ENCODE peak calls at places on chromosomes 4 and X, in ten cellular contexts. M is adrenal gland; G is stimulated activated CD8-positive, alpha-beta memory T cell treated with anti-CD3 and anti-CD28 coated beads, Interleukin-2, amount 100 ng/mL, for 48 hours; X is breast epithelium; Q is endodermal cell; Z is GDM1; K is left colon; B is A549; V is psoas muscle; R is neural crest cell. E is an unnamed sample.

GRCh38 chrX:39907964-39908616 is 189.7 kb downstream of the BCOR start:
- DNase-seq in Q (peak; percentile 82), V (peak; percentile 84), G (peak; percentile 28), M (peak; percentile 81), K (no peak), X (no peak), B (peak; percentile 87), Z (no peak), R (no peak), E (no peak)

GRCh38 chr4:80311130-80311529 is 24.4 kb upstream of the CFAP299 start:
- DNase-seq in X (no peak), B (no peak), Z (no peak), R (no peak), M (no peak), V (no peak), G (no peak), Q (no peak), K (no peak), E (no peak)

GRCh38 chrX:40931921-40932320 is 153.3 kb upstream of the USP9X start:
- DNase-seq in Z (no peak), K (no peak), X (no peak), B (no peak), G (no peak), R (no peak), V (no peak), Q (no peak), M (peak; percentile 32), E (no peak)

GRCh38 chr4:6701371-6701770 is 7.7 kb downstream of the S100P start:
- DNase-seq in G (no peak), Q (peak; percentile 91), B (no peak), K (peak; percentile 14), V (no peak), M (no peak), X (no peak), Z (no peak), R (no peak), E (no peak)

GRCh38 chr4:75549019-75549418 is 6.8 kb upstream of the ODAPH start:
- DNase-seq in X (no peak), Q (no peak), G (no peak), R (no peak), Z (no peak), K (no peak), M (no peak), V (no peak), B (no peak), E (no peak)

GRCh38 chr4:107183155-107183774 is 147.2 kb upstream of the DKK2 start:
- DNase-seq in Q (peak; percentile 57), R (peak; percentile 30), G (no peak), K (no peak), Z (no peak), M (peak; percentile 40), V (no peak), B (peak; percentile 2), X (no peak), E (no peak)

GRCh38 chr4:94452476-94453300 is 946 bp downstream of the PDLIM5 start:
- DNase-seq in B (peak; percentile 17), V (peak; percentile 93), M (peak; percentile 85), R (peak; percentile 40), Q (peak; percentile 89), K (peak; percentile 95), X (peak; percentile 88), G (no peak), Z (no peak), E (peak; percentile 27)

GRCh38 chr4:152634110-152634760 is 45.6 kb downstream of the TMEM154 start:
- DNase-seq in Q (no peak), Z (no peak), G (no peak), K (no peak), X (no peak), M (no peak), V (no peak), R (no peak), B (no peak), E (no peak)

GRCh38 chr4:74433043-74433442 is 11.9 kb upstream of the AREG start:
- DNase-seq in R (no peak), V (no peak), Q (no peak), M (no peak), Z (no peak), K (no peak), B (no peak), G (no peak), X (no peak), E (no peak)

GRCh38 chr4:5045099-5045498 is 6.2 kb upstream of the STK32B start:
- DNase-seq in R (no peak), X (no peak), Q (no peak), B (no peak), M (peak; percentile 44), Z (peak; percentile 88), V (no peak), K (no peak), G (no peak), E (no peak)

GRCh38 chr4:18041114-18041513 is 19.6 kb upstream of the LCORL start:
- DNase-seq in Z (no peak), M (no peak), B (no peak), G (no peak), V (no peak), Q (no peak), K (no peak), X (no peak), R (no peak), E (no peak)

GRCh38 chr4:105936901-105937300 is 41.6 kb downstream of the NPNT start:
- DNase-seq in Q (no peak), B (no peak), Z (no peak), R (no peak), V (no peak), M (no peak), X (no peak), K (no peak), G (no peak), E (no peak)